ENCODE peak calls at places on chromosomes 13 and 19, in five cellular contexts. C is H1, N is endothelial cell of umbilical vein, Q is K562, T is HepG2. E is an unnamed sample.

GRCh38 chr19:5343848-5344247 is 3.2 kb upstream of the PTPRS start:
- DNase-seq in T (peak), N (no peak), C (no peak), Q (no peak), E (no peak)

GRCh38 chr19:47280183-47280797 is 5.6 kb downstream of the INAFM1 start:
- DNase-seq in T (peak), Q (peak), N (peak), C (peak), E (peak)

GRCh38 chr19:18946918-18947317 is 5.9 kb upstream of the HOMER3 start:
- DNase-seq in T (no peak), Q (no peak), C (no peak), N (no peak), E (no peak)

GRCh38 chr13:43023244-43023931 is at the start of gene DNAJC15:
- DNase-seq in Q (peak), N (peak), T (peak), C (peak), E (no peak)

GRCh38 chr13:62704795-62705329 is 1289.2 kb upstream of the PCDH20 start:
- DNase-seq in T (no peak), C (no peak), Q (no peak), N (no peak), E (no peak)

GRCh38 chr19:29532097-29532496 is 6.3 kb downstream of the VSTM2B start:
- DNase-seq in Q (no peak), C (peak), N (no peak), T (no peak), E (no peak)

GRCh38 chr19:30788105-30788765 is 416.1 kb downstream of the ZNF536 start:
- DNase-seq in C (peak), T (no peak), Q (no peak), N (no peak), E (no peak)

GRCh38 chr19:41350735-41351338 is 2.9 kb downstream of the TGFB1 start:
- DNase-seq in C (no peak), N (peak), Q (peak), T (no peak), E (no peak)

GRCh38 chr19:2167896-2168618 is 4.3 kb downstream of the DOT1L start:
- DNase-seq in C (no peak), T (peak), N (peak), Q (peak), E (peak)

GRCh38 chr19:39199025-39199424 is 2.3 kb downstream of the NCCRP1 start:
- DNase-seq in N (peak), C (no peak), Q (no peak), T (peak), E (no peak)

GRCh38 chr19:49333426-49334288 is 1.5 kb upstream of the CD37 start:
- DNase-seq in T (no peak), Q (no peak), N (no peak), C (no peak), E (no peak)

GRCh38 chr19:15498910-15499309 is 9.4 kb upstream of the CYP4F22 start:
- DNase-seq in N (no peak), T (no peak), Q (peak), C (no peak), E (no peak)

GRCh38 chr19:7326105-7326877 is 22.4 kb upstream of the ARHGEF18 start:
- DNase-seq in Q (peak), N (peak), C (peak), T (peak), E (peak)

GRCh38 chr13:35866801-35867200 is 264.4 kb downstream of the DCLK1 start:
- DNase-seq in Q (no peak), C (no peak), N (no peak), T (no peak), E (no peak)

GRCh38 chr19:4717191-4717965 is 6.3 kb downstream of the DPP9 start:
- DNase-seq in T (peak), Q (no peak), N (peak), C (no peak), E (peak)

GRCh38 chr13:30735025-30735967 is at the start of gene ALOX5AP:
- DNase-seq in Q (no peak), T (no peak), N (no peak), C (no peak), E (no peak)

GRCh38 chr13:80447747-80448146 is 106.8 kb upstream of the SPRY2 start:
- DNase-seq in N (no peak), C (no peak), Q (no peak), T (no peak), E (no peak)

GRCh38 chr13:80444240-80445015 is 103.5 kb upstream of the SPRY2 start:
- DNase-seq in N (no peak), T (no peak), Q (no peak), C (no peak), E (no peak)

GRCh38 chr13:80438521-80438920 is 97.6 kb upstream of the SPRY2 start:
- DNase-seq in T (no peak), Q (no peak), N (no peak), C (no peak), E (no peak)

GRCh38 chr13:80441968-80442367 is 101.0 kb upstream of the SPRY2 start:
- DNase-seq in C (no peak), N (no peak), Q (no peak), T (no peak), E (no peak)

DNA sequence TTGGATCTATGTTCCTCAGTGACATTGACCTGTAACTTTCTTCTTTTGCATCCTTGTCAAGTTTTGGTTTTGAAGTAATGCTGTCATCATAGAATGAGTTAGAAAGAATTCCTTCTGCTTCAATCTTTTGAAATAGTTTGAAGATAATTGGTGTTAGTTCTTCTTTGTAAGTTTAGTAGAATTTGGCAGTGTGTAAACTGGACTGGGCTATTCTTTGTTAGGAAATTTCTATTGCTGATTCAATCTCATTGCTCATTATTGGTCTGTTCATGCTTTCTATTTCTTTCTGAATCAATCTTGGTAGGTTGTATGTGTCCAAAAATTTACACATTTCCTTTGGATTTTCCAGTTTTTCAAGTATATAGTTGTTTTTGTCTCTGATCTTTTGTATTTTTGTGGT is 101.7 kb upstream of the SPRY2 start:
- DNase-seq in C (no peak), Q (no peak), N (no peak), T (no peak), E (no peak)
- TF ChIP-seq POLR2A in C (no peak), Q (no peak), N (no peak), T (no peak), E (no peak)

GRCh38 chr19:12913011-12913561 is 6.0 kb downstream of the SYCE2 start:
- DNase-seq in T (peak), N (peak), C (peak), Q (peak), E (no peak)
- TF ChIP-seq JUN in T (no peak), N (no peak), C (no peak), Q (no peak), E (no peak)

DNA sequence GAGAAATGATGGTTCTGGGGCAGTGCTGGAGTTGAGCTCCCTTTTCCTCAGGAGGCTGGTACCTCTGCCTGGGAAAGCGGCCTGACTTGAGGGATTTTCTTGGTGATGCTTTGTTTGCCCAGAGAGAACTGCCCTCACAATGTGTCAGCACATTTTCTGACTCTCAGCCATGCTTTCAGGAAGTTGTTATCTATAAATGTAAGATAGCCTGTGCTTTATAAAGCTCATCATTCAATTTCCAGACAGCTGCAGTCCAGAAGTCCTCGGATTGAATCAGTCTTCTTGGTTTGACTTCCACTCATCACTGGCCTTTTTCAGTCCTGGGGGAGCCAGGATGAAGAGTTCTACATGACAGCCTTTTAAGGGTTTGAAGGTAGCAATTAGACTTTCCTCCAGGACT is 13.4 kb downstream of the ERICH6B start:
- DNase-seq in Q (no peak), T (no peak), N (no peak), C (no peak), E (no peak)
- TF ChIP-seq POLR2A in Q (no peak), T (no peak), N (no peak), C (no peak), E (no peak)

DNA sequence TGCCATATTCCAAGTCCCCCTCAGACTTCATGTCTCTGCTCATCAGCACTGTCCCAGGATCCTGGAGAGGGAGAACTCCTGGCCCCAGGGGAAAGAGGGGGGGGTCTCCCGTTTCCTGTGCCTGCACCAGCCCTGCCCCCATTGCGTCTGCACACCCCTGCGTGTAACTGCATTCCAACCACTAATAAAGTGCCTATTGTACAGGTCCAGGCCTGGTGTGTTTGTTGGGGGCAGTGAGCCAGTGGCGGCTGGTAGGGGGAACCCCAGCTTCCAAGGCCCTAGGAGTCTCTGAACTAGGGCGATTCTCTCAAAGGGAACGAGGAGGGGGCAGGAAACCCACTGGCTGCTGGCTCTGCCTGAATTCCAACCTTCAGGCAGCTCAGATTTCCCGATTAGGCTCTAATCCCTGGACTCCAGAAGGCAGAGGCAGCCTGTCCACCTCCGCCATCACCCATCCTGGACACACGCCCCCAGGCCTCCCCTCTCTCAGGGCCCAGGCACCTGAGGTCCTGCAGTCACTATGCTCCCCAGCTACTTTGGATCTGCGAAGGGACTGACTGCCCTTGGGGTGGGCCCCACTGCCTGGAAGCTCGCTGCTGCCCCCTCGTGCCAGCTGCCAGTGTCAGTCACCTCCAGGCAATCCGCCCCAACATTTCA is 9.7 kb upstream of the ILF3 start:
- DNase-seq in T (peak), C (peak), Q (peak), N (peak), E (peak)
- TF ChIP-seq JUN in T (no peak), C (no peak), Q (no peak), N (no peak), E (no peak)

E was measured in A549.